ENCODE peak calls at places on chromosome 21, in four cellular contexts. H is HT1080; J is CD8-positive, alpha-beta memory T cell; T is astrocyte. X is an unnamed sample.

GRCh38 chr21:25708467-25709065 is 26.1 kb downstream of the ATP5PF start:
- DNase-seq in H (no peak), J (peak), T (peak), X (no peak)

GRCh38 chr21:29084372-29084771 is 10.9 kb upstream of the CCT8 start:
- DNase-seq in H (no peak), J (no peak), T (no peak), X (no peak)

GRCh38 chr21:35476616-35477395 is 427.7 kb upstream of the RUNX1 start:
- DNase-seq in H (peak), J (no peak), T (peak), X (peak)

GRCh38 chr21:34889537-34890257 is 159.4 kb downstream of the RUNX1 start:
- DNase-seq in H (peak), J (peak), T (peak), X (peak)

GRCh38 chr21:36134820-36135390 is at the start of gene CBR3:
- DNase-seq in H (peak), J (peak), T (peak), X (peak)

GRCh38 chr21:31557421-31557955 is 102.0 kb upstream of the SOD1 start:
- DNase-seq in H (no peak), J (no peak), T (no peak), X (no peak)

GRCh38 chr21:15841856-15842564 is 112.2 kb downstream of the USP25 start:
- DNase-seq in H (peak), J (no peak), T (peak), X (peak)

GRCh38 chr21:45507523-45507875 is 34.7 kb downstream of the SLC19A1 start:
- DNase-seq in H (no peak), J (no peak), T (no peak), X (no peak)

GRCh38 chr21:22536511-22536910 is 1538.3 kb downstream of the NCAM2 start:
- DNase-seq in H (peak), J (no peak), T (no peak), X (peak)

GRCh38 chr21:42836767-42837301 is 42.5 kb downstream of the WDR4 start:
- DNase-seq in H (no peak), J (no peak), T (no peak), X (peak)

GRCh38 chr21:15022608-15023261 is 42.1 kb downstream of the NRIP1 start:
- DNase-seq in H (no peak), J (no peak), T (no peak), X (no peak)

GRCh38 chr21:38956791-38957571 is 151.3 kb downstream of the ETS2 start:
- DNase-seq in H (no peak), J (no peak), T (peak), X (no peak)

GRCh38 chr21:44510508-44511218 is 29.3 kb downstream of the KRTAP10-1 start:
- DNase-seq in H (peak), J (peak), T (no peak), X (peak)

GRCh38 chr21:41164981-41165650 is 2.8 kb upstream of the BACE2 start:
- DNase-seq in H (peak), J (no peak), T (peak), X (peak)

GRCh38 chr21:40615503-40616376 is 231.2 kb downstream of the DSCAM start:
- DNase-seq in H (no peak), J (no peak), T (peak), X (no peak)

GRCh38 chr21:14995695-14996490 is 68.9 kb downstream of the NRIP1 start:
- DNase-seq in H (peak), J (no peak), T (peak), X (peak)